ENCODE peak calls at places on chromosomes 4 and X, in nine cellular contexts. Z is IMR-90, V is right lobe of liver, K is breast epithelium, U is A549, X is tibial nerve, H is stomach, I is esophagus squamous epithelium, E is adrenal gland. R is an unnamed sample.
A peak's percentile ranks its signal among the peaks of the same experiment; 100 is the strongest.

GRCh38 chrX:72083291-72083690 is 48.4 kb downstream of the RTL5 start:
- DNase-seq in K (no peak), H (no peak), X (no peak), Z (no peak), V (no peak), U (no peak), I (no peak), E (no peak), R (no peak)

GRCh38 chrX:57565198-57565597 is 26.6 kb upstream of the ZXDB start:
- DNase-seq in V (no peak), E (no peak), X (no peak), U (no peak), H (no peak), K (no peak), I (no peak), Z (no peak), R (no peak)

GRCh38 chrX:26558719-26559386 is 342.9 kb downstream of the MAGEB5 start:
- DNase-seq in U (no peak), K (no peak), I (no peak), Z (no peak), E (no peak), H (no peak), V (peak; percentile 11), X (no peak), R (peak; percentile 52)

GRCh38 chr4:56953680-56954520 is 23.5 kb downstream of the NOA1 start:
- DNase-seq in I (no peak), X (no peak), H (no peak), Z (no peak), K (no peak), V (no peak), U (no peak), E (no peak), R (no peak)

GRCh38 chrX:68196939-68197791 is 236.1 kb downstream of the OPHN1 start:
- DNase-seq in Z (peak; percentile 57), U (peak; percentile 40), K (peak; percentile 18), X (peak; percentile 35), H (no peak), E (peak; percentile 28), V (no peak), I (no peak), R (no peak)

GRCh38 chr4:87500107-87500462 is 29.1 kb downstream of the SPARCL1 start:
- DNase-seq in H (no peak), U (no peak), X (no peak), Z (no peak), V (no peak), K (no peak), E (no peak), I (no peak), R (no peak)

GRCh38 chr4:189941005-189941450 is 356 bp downstream of the FRG1 start:
- DNase-seq in E (no peak), V (no peak), U (no peak), K (no peak), X (no peak), I (no peak), H (no peak), Z (no peak), R (no peak)

GRCh38 chr4:180999217-180999616 is 1244.0 kb upstream of the TENM3 start:
- DNase-seq in U (no peak), K (no peak), V (no peak), X (no peak), Z (no peak), E (no peak), H (no peak), I (no peak), R (no peak)

GRCh38 chr4:36260714-36261113 is 16.4 kb upstream of the ARAP2 start:
- DNase-seq in K (no peak), X (no peak), V (no peak), I (no peak), U (no peak), E (no peak), H (no peak), Z (no peak), R (no peak)

GRCh38 chr4:25215506-25215905 is 18.3 kb upstream of the PI4K2B start:
- DNase-seq in K (no peak), H (no peak), X (no peak), U (no peak), V (no peak), E (no peak), I (no peak), Z (no peak), R (no peak)

GRCh38 chr4:145167884-145168283 is 12.5 kb downstream of the OTUD4 start:
- DNase-seq in Z (no peak), U (no peak), H (no peak), E (no peak), V (no peak), I (no peak), X (no peak), K (no peak), R (no peak)

GRCh38 chr4:185708348-185708747 is 103.6 kb downstream of the SORBS2 start:
- DNase-seq in V (no peak), X (no peak), H (no peak), U (no peak), I (no peak), Z (peak; percentile 52), K (no peak), E (no peak), R (no peak)

DNA sequence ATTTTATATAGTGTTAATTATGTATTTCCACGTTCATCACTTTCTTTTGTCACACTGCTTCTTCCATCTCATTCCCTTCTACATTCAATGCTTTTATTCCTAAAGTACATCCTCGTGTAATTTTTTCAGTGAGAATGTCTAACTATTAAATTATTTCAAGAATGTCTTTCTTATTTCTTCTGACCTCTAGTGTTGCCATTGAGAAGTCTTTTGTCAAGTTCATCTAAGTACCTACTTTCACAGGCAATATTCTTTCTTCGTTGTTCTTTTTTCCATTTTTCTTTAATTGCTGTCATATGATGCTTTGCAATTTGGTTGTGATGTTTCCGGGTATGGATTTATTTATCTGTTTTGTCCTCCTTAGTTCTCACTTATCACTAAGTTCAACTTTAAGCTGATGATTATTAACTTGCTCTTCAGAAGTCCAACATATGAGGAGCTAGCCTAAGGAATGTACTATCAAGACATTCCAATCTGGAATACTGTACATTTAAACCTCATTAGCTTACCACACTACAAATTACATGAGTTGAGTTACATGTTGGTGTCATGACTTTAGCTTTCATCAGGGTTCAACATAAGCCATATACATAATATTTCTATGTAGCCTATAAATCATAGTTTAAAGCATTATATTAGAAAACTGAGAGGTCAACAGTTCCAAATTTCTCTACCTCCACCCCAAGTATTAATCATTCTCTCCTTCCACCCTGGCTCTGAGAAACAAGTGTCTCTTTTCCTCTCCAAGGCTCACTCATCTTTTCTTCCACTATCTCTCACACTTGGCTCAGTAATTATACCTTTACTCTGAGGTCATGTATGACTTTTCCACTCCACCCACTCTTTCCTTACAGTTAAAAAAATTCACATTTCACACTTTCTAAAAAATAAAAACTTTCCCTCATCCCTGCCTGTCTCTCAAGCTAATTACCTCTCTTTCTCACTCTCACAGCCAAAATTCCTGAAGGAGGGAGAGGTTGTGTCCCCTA is 81.5 kb downstream of the COX18 start:
- DNase-seq in E (no peak), I (no peak), U (no peak), K (no peak), X (no peak), V (no peak), H (no peak), Z (no peak), R (no peak)
- H3K4me1 ChIP-seq in E (no peaks in the 10 kb centered on the region), I (no peaks in the 10 kb centered on the region), U (no peaks in the 10 kb centered on the region), K (no peaks in the 10 kb centered on the region), X (no peaks in the 10 kb centered on the region), V (no peaks in the 10 kb centered on the region), H (no peaks in the 10 kb centered on the region), Z (no peaks in the 10 kb centered on the region), R (no peaks in the 10 kb centered on the region)

GRCh38 chr4:151045907-151046306 is 30.8 kb upstream of the LRBA start:
- DNase-seq in V (no peak), H (no peak), E (no peak), U (no peak), Z (no peak), X (no peak), I (no peak), K (no peak), R (no peak)
- TF ChIP-seq CTCF in V (no peak), H (no peak), E (no peak), U (peak; percentile 13), Z (no peak), X (no peak), I (no peak), K (no peak), R (no peak)

GRCh38 chr4:146522098-146522861 is 540 bp upstream of the SLC10A7 start:
- DNase-seq in H (peak; percentile 93), E (peak; percentile 85), Z (peak; percentile 80), K (peak; percentile 71), V (peak; percentile 95), I (peak; percentile 16), X (peak; percentile 89), U (peak; percentile 76), R (peak; percentile 96)
- TF ChIP-seq POLR2A in H (no peak), E (no peak), Z (peak; percentile 19), K (peak; percentile 13), V (peak; percentile 79), I (no peak), X (no peak), U (peak; percentile 24), R (peak; percentile 70)

GRCh38 chr4:94373752-94374151 is 31.1 kb upstream of the HPGDS start:
- DNase-seq in Z (no peak), I (no peak), V (no peak), X (no peak), H (no peak), E (no peak), K (no peak), U (no peak), R (no peak)
- H3K4me1 ChIP-seq in Z (no peaks in the 10 kb centered on the region), I (no peaks in the 10 kb centered on the region), V (no peaks in the 10 kb centered on the region), X (no peaks in the 10 kb centered on the region), H (no peaks in the 10 kb centered on the region), E (no peaks in the 10 kb centered on the region), K (no peaks in the 10 kb centered on the region), U (no peaks in the 10 kb centered on the region), R (no peaks in the 10 kb centered on the region)

DNA sequence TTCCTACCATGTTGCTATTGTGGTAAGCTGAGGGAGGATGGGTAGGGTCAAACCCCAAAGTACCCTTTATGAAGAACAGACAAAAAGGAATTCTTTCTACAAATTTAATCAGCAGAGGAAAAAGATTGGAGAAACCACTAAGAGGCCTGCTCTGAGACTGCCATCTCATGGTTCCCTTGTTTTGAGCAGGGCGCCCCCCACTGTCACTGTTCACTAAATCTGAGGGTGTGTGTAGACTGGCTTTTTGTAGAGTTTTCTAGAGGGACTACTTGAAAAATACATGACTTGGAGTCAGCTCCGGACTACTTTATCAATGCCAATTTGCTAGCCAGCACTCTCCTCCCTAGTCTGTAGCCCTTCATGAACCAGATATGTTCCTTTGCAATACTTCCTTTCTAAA is 324.8 kb downstream of the FRMPD4 start:
- DNase-seq in U (no peak), X (no peak), I (no peak), K (no peak), E (no peak), V (no peak), Z (no peak), H (no peak), R (no peak)
- TF ChIP-seq CTCF in U (no peak), X (no peak), I (no peak), K (no peak), E (no peak), V (no peak), Z (no peak), H (no peak), R (no peak)

GRCh38 chrX:101393530-101394305 is 2.9 kb downstream of the RPL36A start:
- DNase-seq in Z (no peak), V (no peak), K (no peak), H (no peak), U (no peak), E (no peak), I (no peak), X (no peak), R (no peak)
- TF ChIP-seq POLR2A in Z (no peak), V (no peak), K (no peak), H (no peak), U (no peak), E (no peak), I (no peak), X (no peak), R (no peak)